ENCODE peak calls at places on chromosomes 2 and 18, in six cellular contexts. F, H, X, B, V and Q are unnamed samples.

GRCh38 chr2:30030361-30030760 is 109.0 kb upstream of the ALK start:
- DNase-seq in X (no peak), F (no peak), H (no peak), B (no peak), V (no peak), Q (no peak)

GRCh38 chr2:96153291-96153713 is 8.1 kb upstream of the DUSP2 start:
- DNase-seq in F (no peak), H (no peak), B (no peak), X (no peak), V (no peak), Q (no peak)

GRCh38 chr2:219724628-219725027 is 97.2 kb downstream of the SLC4A3 start:
- DNase-seq in F (no peak), B (no peak), H (peak; percentile 80), X (no peak), V (no peak), Q (no peak)

GRCh38 chr2:31319391-31320175 is 85.6 kb downstream of the EHD3 start:
- DNase-seq in B (peak; percentile 48), F (peak; percentile 89), H (peak; percentile 68), V (no peak), X (peak; percentile 14), Q (peak; percentile 77)

GRCh38 chr2:239028253-239028619 is 180.4 kb downstream of the TWIST2 start:
- DNase-seq in B (no peak), F (no peak), X (no peak), H (no peak), V (no peak), Q (no peak)

GRCh38 chr2:181812106-181812745 is 79.3 kb upstream of the ITPRID2 start:
- DNase-seq in H (peak; percentile 43), F (no peak), X (no peak), B (no peak), V (no peak), Q (no peak)

GRCh38 chr2:17610521-17610920 is 70.0 kb downstream of the VSNL1 start:
- DNase-seq in F (no peak), V (no peak), H (peak; percentile 61), X (peak; percentile 21), B (no peak), Q (no peak)

GRCh38 chr2:74418312-74418711 is 3.1 kb downstream of the C2orf81 start:
- DNase-seq in H (no peak), B (no peak), F (no peak), V (no peak), X (no peak), Q (no peak)

GRCh38 chr2:49241991-49242390 is 87.7 kb upstream of the FSHR start:
- DNase-seq in H (peak; percentile 64), V (no peak), B (no peak), F (no peak), X (peak; percentile 19), Q (no peak)

GRCh38 chr2:170716851-170717598 is 1.9 kb downstream of the SP5 start:
- DNase-seq in H (peak; percentile 50), F (no peak), V (no peak), B (no peak), X (peak; percentile 73), Q (no peak)

GRCh38 chr18:41206341-41206740 is 748.7 kb upstream of the PIK3C3 start:
- DNase-seq in B (no peak), V (no peak), H (no peak), F (no peak), X (no peak), Q (no peak)

GRCh38 chr18:63624863-63625262 is 19.2 kb downstream of the SERPINB4 start:
- DNase-seq in X (no peak), F (no peak), H (no peak), V (no peak), B (no peak), Q (no peak)

GRCh38 chr2:96265349-96265839 is 403 bp downstream of the TMEM127 start:
- DNase-seq in V (peak; percentile 24), X (no peak), H (no peak), F (no peak), B (no peak), Q (no peak)

GRCh38 chr2:75627902-75628504 is 18.6 kb upstream of the MRPL19 start:
- DNase-seq in B (peak; percentile 31), F (no peak), X (peak; percentile 93), H (peak; percentile 85), V (peak; percentile 35), Q (no peak)

GRCh38 chr2:7902251-7902765 is 779.5 kb upstream of the ID2 start:
- DNase-seq in X (no peak), F (no peak), V (no peak), H (no peak), B (no peak), Q (no peak)

GRCh38 chr2:241559489-241560180 is 1.1 kb downstream of the BOK start:
- DNase-seq in V (no peak), X (peak; percentile 82), H (peak; percentile 63), B (no peak), F (no peak), Q (no peak)

GRCh38 chr2:223526106-223526505 is 76.1 kb downstream of the SCG2 start:
- DNase-seq in B (no peak), X (no peak), H (no peak), V (no peak), F (no peak), Q (no peak)

GRCh38 chr2:241730679-241731293 is 3.6 kb upstream of the D2HGDH start:
- DNase-seq in X (no peak), H (no peak), F (no peak), V (no peak), B (no peak), Q (no peak)

GRCh38 chr2:46568212-46569009 is 89.0 kb downstream of the TMEM247 start:
- DNase-seq in B (no peak), H (no peak), F (no peak), V (no peak), X (no peak), Q (no peak)

GRCh38 chr2:36044389-36044788 is 311.2 kb upstream of the CRIM1 start:
- DNase-seq in X (no peak), B (no peak), H (no peak), F (no peak), V (no peak), Q (no peak)

GRCh38 chr2:5190023-5190422 is 502.2 kb upstream of the SOX11 start:
- DNase-seq in V (no peak), X (no peak), H (no peak), F (no peak), B (no peak), Q (no peak)

GRCh38 chr2:109021895-109022300 is 32.9 kb upstream of the EDAR start:
- DNase-seq in X (no peak), H (no peak), V (no peak), B (no peak), F (no peak), Q (no peak)

GRCh38 chr2:226794751-226795171 is 4.9 kb downstream of the IRS1 start:
- DNase-seq in V (no peak), X (peak; percentile 81), B (no peak), F (peak; percentile 91), H (peak; percentile 77), Q (no peak)

GRCh38 chr18:11925800-11926481 is 17.8 kb upstream of the MPPE1 start:
- DNase-seq in F (no peak), B (no peak), V (no peak), X (no peak), H (peak; percentile 28), Q (no peak)